ENCODE peak calls at places on chromosomes 16 and 17, in seven cellular contexts. G is A549, Z is adrenal gland, B is uterus, V is ovary, C is Peyer's patch, W is heart left ventricle. D is an unnamed sample.

GRCh38 chr17:81898029-81898866 is 3.8 kb upstream of the NPB start:
- DNase-seq in G (peak; percentile 69), Z (no peak), B (no peak), V (no peak), C (no peak), W (no peak), D (no peak)

GRCh38 chr16:7983671-7984070 is 606.6 kb downstream of the TMEM114 start:
- DNase-seq in G (no peak), Z (no peak), B (no peak), V (no peak), C (no peak), W (no peak), D (no peak)

GRCh38 chr16:81521141-81521626 is 76.6 kb downstream of the CMIP start:
- DNase-seq in G (no peak), Z (peak; percentile 73), B (no peak), V (no peak), C (no peak), W (no peak), D (no peak)

GRCh38 chr16:85103096-85104079 is 8.9 kb downstream of the CIBAR2 start:
- DNase-seq in G (no peak), Z (no peak), B (no peak), V (no peak), C (no peak), W (no peak), D (no peak)

GRCh38 chr16:11707679-11708197 is 34.9 kb downstream of the TXNDC11 start:
- DNase-seq in G (no peak), Z (no peak), B (no peak), V (no peak), C (no peak), W (no peak), D (no peak)

GRCh38 chr17:79899584-79899983 is 60.3 kb upstream of the CBX4 start:
- DNase-seq in G (no peak), Z (no peak), B (no peak), V (no peak), C (no peak), W (no peak), D (no peak)

GRCh38 chr17:27532269-27533067 is 76.2 kb downstream of the KSR1 start:
- DNase-seq in G (no peak), Z (peak; percentile 67), B (no peak), V (no peak), C (no peak), W (no peak), D (peak; percentile 56)

GRCh38 chr16:66899945-66900688 is 18.6 kb downstream of the CDH16 start:
- DNase-seq in G (peak; percentile 54), Z (peak; percentile 90), B (peak; percentile 85), V (peak; percentile 95), C (peak; percentile 87), W (peak; percentile 78), D (peak; percentile 64)

GRCh38 chr17:66625321-66625767 is 209.6 kb upstream of the CACNG5 start:
- DNase-seq in G (peak; percentile 85), Z (no peak), B (no peak), V (no peak), C (no peak), W (no peak), D (no peak)

GRCh38 chr16:28930652-28931051 is 1.1 kb upstream of the CD19 start:
- DNase-seq in G (no peak), Z (no peak), B (no peak), V (no peak), C (no peak), W (no peak), D (no peak)

GRCh38 chr16:65044861-65045260 is 77.0 kb downstream of the CDH11 start:
- DNase-seq in G (no peak), Z (no peak), B (no peak), V (no peak), C (no peak), W (no peak), D (no peak)

GRCh38 chr16:82651921-82652601 is 25.3 kb downstream of the CDH13 start:
- DNase-seq in G (no peak), Z (no peak), B (no peak), V (no peak), C (no peak), W (no peak), D (no peak)

GRCh38 chr17:45302649-45303173 is 14.1 kb downstream of the MAP3K14 start:
- DNase-seq in G (no peak), Z (no peak), B (peak; percentile 53), V (peak; percentile 68), C (no peak), W (peak; percentile 54), D (no peak)

GRCh38 chr16:56204836-56205235 is 13.5 kb downstream of the GNAO1 start:
- DNase-seq in G (no peak), Z (no peak), B (no peak), V (no peak), C (no peak), W (no peak), D (no peak)

GRCh38 chr17:74042744-74043486 is 160.6 kb upstream of the RPL38 start:
- DNase-seq in G (peak; percentile 99), Z (peak; percentile 77), B (peak; percentile 33), V (no peak), C (no peak), W (no peak), D (no peak)

GRCh38 chr16:81693047-81693446 is 86.0 kb upstream of the PLCG2 start:
- DNase-seq in G (no peak), Z (no peak), B (no peak), V (no peak), C (no peak), W (no peak), D (no peak)

GRCh38 chr17:34998205-34998604 is 17.9 kb downstream of the LIG3 start:
- DNase-seq in G (peak; percentile 95), Z (peak; percentile 82), B (no peak), V (no peak), C (peak; percentile 84), W (peak; percentile 56), D (peak; percentile 78)
- H3K27ac ChIP-seq in G (peak overlapping the region; percentile 25), Z (no peak overlapping the region), B (peak overlapping the region; percentile 63), V (peak overlapping the region; percentile 61), C (peak overlapping the region; percentile 23), W (no peak overlapping the region), D (no peak overlapping the region)

GRCh38 chr16:22926105-22926751 is 112.3 kb downstream of the HS3ST2 start:
- DNase-seq in G (no peak), Z (no peak), B (no peak), V (no peak), C (no peak), W (no peak), D (no peak)
- TF ChIP-seq POLR2A in G (no peak), Z (no peak), B (no peak), V (no peak), C (no peak), W (no peak), D (no peak)

GRCh38 chr16:2148714-2149629 is 547 bp downstream of the RAB26 start:
- DNase-seq in G (peak; percentile 62), Z (no peak), B (no peak), V (no peak), C (no peak), W (no peak), D (peak; percentile 60)
- TF ChIP-seq CTCF in G (peak; percentile 6), Z (no peak), B (no peak), V (no peak), C (peak; percentile 36), W (no peak), D (peak; percentile 28)

DNA sequence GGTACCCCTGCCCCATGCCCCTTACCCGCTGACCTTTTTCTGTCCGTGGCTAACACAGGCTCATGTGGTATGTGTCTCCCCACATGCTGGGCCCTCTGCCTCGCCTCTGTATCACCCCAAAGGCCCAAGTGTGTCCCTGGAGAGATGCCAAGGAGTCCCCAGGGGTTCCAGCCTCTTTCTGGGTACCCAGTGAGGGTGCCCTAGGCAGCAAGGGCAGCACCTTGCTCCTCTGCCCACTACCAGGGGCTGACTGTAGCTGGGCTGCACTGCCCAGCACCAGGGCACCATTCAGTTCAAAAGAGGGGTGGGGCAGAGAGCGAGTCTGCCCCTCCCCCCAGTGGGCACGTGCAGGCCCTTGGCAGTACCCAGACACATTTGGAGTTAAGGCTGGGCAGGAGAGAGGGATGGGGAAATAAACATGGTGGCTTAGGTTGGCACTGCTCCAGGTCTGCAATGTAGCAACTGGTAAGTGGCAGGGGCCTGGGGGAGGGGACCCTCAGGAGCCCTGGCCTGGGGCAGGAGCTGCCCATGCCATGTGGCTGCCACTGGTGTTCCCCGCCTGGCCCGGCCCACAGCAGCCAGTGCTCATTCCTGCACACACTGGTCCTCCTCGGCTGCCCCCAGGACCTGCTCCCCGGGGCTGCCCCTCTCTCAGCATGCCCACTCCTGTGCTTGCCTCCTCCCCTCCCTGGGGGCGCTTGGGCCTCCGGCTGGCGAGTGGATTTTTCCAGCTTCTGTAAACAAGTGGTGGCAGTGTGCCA is 9.1 kb downstream of the THRA start:
- DNase-seq in G (no peak), Z (peak; percentile 95), B (peak; percentile 68), V (peak; percentile 76), C (peak; percentile 85), W (peak; percentile 73), D (peak; percentile 83)
- H3K27ac ChIP-seq in G (peak overlapping the region; percentile 95), Z (peak overlapping the region; percentile 80), B (peak overlapping the region; percentile 98), V (peak overlapping the region; percentile 91), C (peak overlapping the region; percentile 100), W (peak overlapping the region; percentile 91), D (no peak overlapping the region)

GRCh38 chr17:48541574-48542113 is 3.3 kb downstream of the HOXB2 start:
- DNase-seq in G (no peak), Z (peak; percentile 80), B (peak; percentile 83), V (no peak), C (no peak), W (peak; percentile 56), D (no peak)
- TF ChIP-seq POLR2A in G (no peak), Z (peak; percentile 38), B (peak; percentile 8), V (no peak), C (no peak), W (no peak), D (no peak)

DNA sequence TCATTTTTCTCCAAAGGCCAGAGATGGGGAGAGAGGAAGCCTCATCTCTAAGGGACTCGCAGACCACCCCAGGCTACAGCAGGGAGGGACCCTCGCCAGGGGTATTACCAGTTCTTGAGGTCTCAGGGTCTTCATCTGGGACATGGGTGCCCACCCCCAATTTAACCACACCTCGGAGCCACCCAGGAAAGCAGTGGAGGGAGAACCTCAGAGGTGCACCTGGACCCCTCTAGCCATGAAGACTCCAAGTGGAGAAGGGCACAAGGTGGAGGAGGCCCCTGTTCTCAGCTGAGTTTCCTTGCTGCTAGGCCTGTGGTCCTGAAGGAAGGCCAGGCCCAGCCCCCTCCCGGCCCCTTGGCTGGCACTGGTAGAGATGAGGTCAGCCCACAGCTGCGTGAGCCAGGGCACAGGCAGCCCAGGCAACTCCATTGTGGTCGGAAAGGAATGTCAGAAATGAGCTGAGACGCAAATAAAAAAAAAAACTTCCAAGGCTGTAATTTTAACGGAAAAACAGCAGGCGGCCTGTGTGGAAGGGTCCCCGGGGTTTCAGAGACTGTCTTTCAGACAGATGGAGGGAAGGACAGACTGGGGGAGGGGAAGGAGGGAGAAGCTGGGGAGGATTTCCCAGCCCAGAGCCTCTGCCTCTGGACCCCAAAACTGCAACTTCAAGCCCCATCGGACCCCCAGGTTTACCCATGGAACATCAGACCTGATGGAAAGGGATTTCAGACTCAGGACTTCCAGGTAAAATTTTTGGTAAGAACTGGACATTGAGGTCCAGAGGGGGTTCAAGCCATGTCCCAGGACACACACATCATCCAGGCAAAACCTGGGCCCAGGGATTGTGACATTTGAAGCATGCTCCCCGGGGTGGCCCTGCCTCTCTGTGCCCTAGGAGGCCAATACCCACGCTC is 25.5 kb upstream of the MRPS23 start:
- DNase-seq in G (peak; percentile 98), Z (peak; percentile 96), B (peak; percentile 86), V (peak; percentile 93), C (no peak), W (peak; percentile 84), D (no peak)
- TF ChIP-seq CTCF in G (peak; percentile 54), Z (peak; percentile 57), B (peak; percentile 36), V (peak; percentile 49), C (peak; percentile 33), W (peak; percentile 43), D (peak; percentile 12)

D was measured in right lobe of liver.